ENCODE peak calls at places on chromosomes 6 and 20, in ten cellular contexts. M, O, U, E, T, F, V, Z, C and G are unnamed samples.

GRCh38 chr20:37649017-37649416 is 44.8 kb upstream of the CTNNBL1 start:
- DNase-seq in M (no peak), O (peak), U (no peak), E (no peak), T (no peak), F (no peak), V (peak), Z (no peak), C (no peak), G (no peak)

GRCh38 chr20:23161968-23162696 is 76.0 kb upstream of the CD93 start:
- DNase-seq in M (no peak), O (peak), U (no peak), E (no peak), T (no peak), F (peak), V (no peak), Z (no peak), C (no peak), G (peak)

GRCh38 chr6:119637768-119638167 is 288.2 kb upstream of the MAN1A1 start:
- DNase-seq in M (no peak), O (no peak), U (no peak), E (no peak), T (no peak), F (no peak), V (no peak), Z (no peak), C (no peak), G (no peak)

GRCh38 chr6:31567531-31568370 is 4.3 kb upstream of the LTA start:
- DNase-seq in M (peak), O (no peak), U (no peak), E (no peak), T (no peak), F (no peak), V (no peak), Z (no peak), C (peak), G (no peak)

GRCh38 chr6:36660771-36661471 is 17.6 kb upstream of the CDKN1A start:
- DNase-seq in M (no peak), O (no peak), U (no peak), E (no peak), T (no peak), F (peak), V (no peak), Z (no peak), C (peak), G (peak)

GRCh38 chr6:96014846-96015245 is 928 bp upstream of the FUT9 start:
- DNase-seq in M (no peak), O (no peak), U (no peak), E (no peak), T (no peak), F (no peak), V (no peak), Z (no peak), C (no peak), G (no peak)

GRCh38 chr6:46407785-46408530 is 83.3 kb downstream of the RCAN2 start:
- DNase-seq in M (no peak), O (no peak), U (no peak), E (no peak), T (no peak), F (no peak), V (no peak), Z (no peak), C (no peak), G (no peak)

GRCh38 chr6:170480045-170480714 is 72.9 kb downstream of the PSMB1 start:
- DNase-seq in M (no peak), O (peak), U (no peak), E (no peak), T (no peak), F (no peak), V (peak), Z (no peak), C (peak), G (no peak)

GRCh38 chr20:25061103-25061799 is 3.3 kb upstream of the ACSS1 start:
- DNase-seq in M (no peak), O (no peak), U (no peak), E (no peak), T (no peak), F (no peak), V (no peak), Z (no peak), C (no peak), G (peak)

GRCh38 chr6:131862486-131862885 is 54.7 kb downstream of the ENPP1 start:
- DNase-seq in M (no peak), O (no peak), U (no peak), E (no peak), T (no peak), F (no peak), V (no peak), Z (no peak), C (no peak), G (no peak)

GRCh38 chr6:106973018-106973840 is 1.3 kb downstream of the CD24 start:
- DNase-seq in M (no peak), O (no peak), U (no peak), E (no peak), T (peak), F (no peak), V (no peak), Z (no peak), C (peak), G (no peak)

GRCh38 chr6:154370545-154370944 is 13.9 kb upstream of the IPCEF1 start:
- DNase-seq in M (no peak), O (peak), U (no peak), E (no peak), T (peak), F (no peak), V (peak), Z (no peak), C (peak), G (no peak)

GRCh38 chr6:93407186-93407585 is 12.2 kb downstream of the EPHA7 start:
- DNase-seq in M (no peak), O (peak), U (no peak), E (no peak), T (no peak), F (no peak), V (no peak), Z (no peak), C (no peak), G (no peak)

GRCh38 chr6:40819182-40819834 is 219.7 kb downstream of the UNC5CL start:
- DNase-seq in M (no peak), O (no peak), U (no peak), E (no peak), T (no peak), F (no peak), V (no peak), Z (no peak), C (no peak), G (no peak)

GRCh38 chr6:64000873-64001497 is 365.4 kb downstream of the PHF3 start:
- DNase-seq in M (no peak), O (no peak), U (no peak), E (no peak), T (no peak), F (no peak), V (no peak), Z (no peak), C (no peak), G (no peak)

GRCh38 chr6:79031821-79032590 is 46.0 kb downstream of the PHIP start:
- DNase-seq in M (no peak), O (peak), U (no peak), E (no peak), T (no peak), F (no peak), V (peak), Z (no peak), C (no peak), G (no peak)

GRCh38 chr6:43610431-43610830 is 18.6 kb downstream of the GTPBP2 start:
- DNase-seq in M (no peak), O (no peak), U (no peak), E (no peak), T (no peak), F (no peak), V (no peak), Z (no peak), C (no peak), G (no peak)

GRCh38 chr6:140264451-140264850 is 890.0 kb upstream of the CITED2 start:
- DNase-seq in M (no peak), O (no peak), U (no peak), E (no peak), T (no peak), F (no peak), V (no peak), Z (no peak), C (no peak), G (no peak)

GRCh38 chr6:23414204-23414501 is 711.9 kb upstream of the NRSN1 start:
- DNase-seq in M (no peak), O (peak), U (no peak), E (no peak), T (no peak), F (no peak), V (peak), Z (no peak), C (no peak), G (no peak)

GRCh38 chr6:88365230-88365629 is 199.1 kb upstream of the CNR1 start:
- DNase-seq in M (no peak), O (peak), U (no peak), E (no peak), T (no peak), F (no peak), V (no peak), Z (no peak), C (no peak), G (no peak)

GRCh38 chr6:137699036-137699683 is 167.9 kb upstream of the TNFAIP3 start:
- DNase-seq in M (peak), O (no peak), U (no peak), E (no peak), T (no peak), F (no peak), V (peak), Z (no peak), C (no peak), G (no peak)